ENCODE peak calls at places on chromosomes 11 and 22, in six cellular contexts. J, U, R, I, S and B are unnamed samples.

GRCh38 chr22:44145544-44145943 is 35.2 kb upstream of the PARVG start:
- DNase-seq in J (no peak), U (no peak), R (no peak), I (no peak), S (no peak), B (no peak)

GRCh38 chr11:20363149-20363499 is 390 bp upstream of the HTATIP2 start:
- DNase-seq in J (no peak), U (no peak), R (no peak), I (no peak), S (no peak), B (no peak)

GRCh38 chr22:26474687-26475086 is 8.9 kb downstream of the HPS4 start:
- DNase-seq in J (no peak), U (no peak), R (no peak), I (peak; percentile 8), S (no peak), B (no peak)

GRCh38 chr11:36026315-36026968 is 82.6 kb downstream of the LDLRAD3 start:
- DNase-seq in J (no peak), U (no peak), R (no peak), I (no peak), S (no peak), B (no peak)

GRCh38 chr11:65639623-65640482 is 2.0 kb downstream of the SIPA1 start:
- DNase-seq in J (no peak), U (no peak), R (no peak), I (peak; percentile 17), S (no peak), B (no peak)

GRCh38 chr22:23530106-23530505 is 50.0 kb downstream of the IGLL1 start:
- DNase-seq in J (no peak), U (no peak), R (no peak), I (no peak), S (no peak), B (no peak)

GRCh38 chr22:25054943-25055511 is 102.5 kb downstream of the KIAA1671 start:
- DNase-seq in J (no peak), U (no peak), R (no peak), I (peak; percentile 22), S (no peak), B (no peak)

GRCh38 chr11:8917157-8917820 is 6.3 kb downstream of the AKIP1 start:
- DNase-seq in J (peak; percentile 62), U (no peak), R (no peak), I (peak; percentile 58), S (no peak), B (peak; percentile 31)

GRCh38 chr22:49198705-49199084 is 629.0 kb downstream of the BRD1 start:
- DNase-seq in J (no peak), U (no peak), R (no peak), I (no peak), S (no peak), B (no peak)

GRCh38 chr22:40215266-40215665 is 37.5 kb downstream of the TNRC6B start:
- DNase-seq in J (no peak), U (no peak), R (no peak), I (peak; percentile 76), S (no peak), B (no peak)

GRCh38 chr11:76653674-76654309 is 16.8 kb downstream of the LRRC32 start:
- DNase-seq in J (no peak), U (no peak), R (no peak), I (no peak), S (no peak), B (peak; percentile 4)
- TF ChIP-seq MAX in J (no peak), U (no peak), R (no peak), I (no peak), S (no peak), B (no peak)

DNA sequence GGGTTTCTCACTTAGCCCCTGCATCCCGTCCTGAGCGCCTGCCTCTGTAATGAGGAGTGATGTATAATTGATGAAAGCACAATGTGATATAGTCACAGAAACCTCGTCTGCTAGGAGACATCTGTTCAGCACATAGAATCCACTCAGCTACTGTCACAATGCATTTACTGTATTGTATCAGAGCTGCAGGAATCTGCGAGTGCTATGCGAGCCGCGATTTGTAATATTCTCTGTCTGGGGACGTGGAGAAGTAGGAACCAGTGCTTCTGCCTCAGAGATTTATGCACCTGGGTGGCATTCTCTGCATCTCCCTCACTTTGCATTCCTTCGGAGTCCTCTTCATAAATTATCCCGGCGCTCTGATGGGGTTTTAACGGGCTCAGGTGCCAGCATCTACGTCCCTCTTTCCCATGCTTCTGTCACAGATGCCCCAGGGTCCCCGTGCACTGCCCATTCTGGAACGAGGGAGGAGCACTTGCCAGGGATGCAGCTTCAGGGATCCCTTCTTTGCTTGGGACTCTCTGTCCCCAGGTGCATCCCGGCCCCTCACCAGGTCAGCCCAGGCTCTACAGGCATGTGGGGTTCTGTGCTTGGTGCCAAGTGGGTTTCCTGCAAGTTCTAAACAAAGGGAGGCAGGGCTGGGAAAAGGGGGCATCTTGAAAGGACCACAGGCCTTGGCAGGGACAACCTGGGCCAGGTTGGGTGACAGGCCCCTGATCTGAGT is 205.5 kb downstream of the DSCAML1 start:
- DNase-seq in J (no peak), U (no peak), R (no peak), I (no peak), S (no peak), B (no peak)
- TF ChIP-seq JUN in J (no peak), U (no peak), R (no peak), I (no peak), S (no peak), B (no peak)

DNA sequence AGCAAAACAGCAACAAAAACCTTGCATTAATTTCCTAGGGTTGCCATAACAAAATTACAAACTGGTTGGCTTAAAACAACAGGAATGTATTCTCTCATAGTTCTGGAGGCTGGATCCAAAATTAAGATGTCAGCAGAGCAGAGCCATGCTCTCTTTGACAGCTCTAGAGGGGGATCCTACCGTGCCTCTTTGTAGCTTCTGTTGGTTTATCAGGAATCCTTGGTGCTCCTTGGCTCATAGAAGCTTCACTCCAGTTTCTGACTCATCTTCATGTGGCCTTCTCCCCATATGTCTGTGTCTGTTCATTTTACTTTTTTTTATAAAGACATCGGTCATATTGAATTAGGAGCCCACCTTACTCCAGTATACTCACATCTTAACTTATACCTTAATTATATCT is 90.5 kb upstream of the POU2AF2 start:
- DNase-seq in J (no peak), U (no peak), R (no peak), I (no peak), S (no peak), B (no peak)
- TF ChIP-seq MAX in J (no peak), U (no peak), R (no peak), I (no peak), S (no peak), B (no peak)

GRCh38 chr22:32793604-32794003 is 7.9 kb upstream of the TIMP3 start:
- DNase-seq in J (no peak), U (no peak), R (no peak), I (no peak), S (no peak), B (no peak)
- TF ChIP-seq JUN in J (no peak), U (no peak), R (no peak), I (no peak), S (no peak), B (no peak)

GRCh38 chr11:2883717-2884423 is 1.7 kb downstream of the CDKN1C start:
- DNase-seq in J (no peak), U (no peak), R (no peak), I (peak; percentile 21), S (peak; percentile 68), B (no peak)
- TF ChIP-seq MAX in J (no peak), U (no peak), R (no peak), I (no peak), S (no peak), B (no peak)

GRCh38 chr11:46920709-46921108 is 2.4 kb upstream of the LRP4 start:
- DNase-seq in J (peak; percentile 29), U (peak; percentile 63), R (no peak), I (peak; percentile 66), S (no peak), B (no peak)
- TF ChIP-seq JUN in J (no peak), U (no peak), R (no peak), I (no peak), S (no peak), B (no peak)

DNA sequence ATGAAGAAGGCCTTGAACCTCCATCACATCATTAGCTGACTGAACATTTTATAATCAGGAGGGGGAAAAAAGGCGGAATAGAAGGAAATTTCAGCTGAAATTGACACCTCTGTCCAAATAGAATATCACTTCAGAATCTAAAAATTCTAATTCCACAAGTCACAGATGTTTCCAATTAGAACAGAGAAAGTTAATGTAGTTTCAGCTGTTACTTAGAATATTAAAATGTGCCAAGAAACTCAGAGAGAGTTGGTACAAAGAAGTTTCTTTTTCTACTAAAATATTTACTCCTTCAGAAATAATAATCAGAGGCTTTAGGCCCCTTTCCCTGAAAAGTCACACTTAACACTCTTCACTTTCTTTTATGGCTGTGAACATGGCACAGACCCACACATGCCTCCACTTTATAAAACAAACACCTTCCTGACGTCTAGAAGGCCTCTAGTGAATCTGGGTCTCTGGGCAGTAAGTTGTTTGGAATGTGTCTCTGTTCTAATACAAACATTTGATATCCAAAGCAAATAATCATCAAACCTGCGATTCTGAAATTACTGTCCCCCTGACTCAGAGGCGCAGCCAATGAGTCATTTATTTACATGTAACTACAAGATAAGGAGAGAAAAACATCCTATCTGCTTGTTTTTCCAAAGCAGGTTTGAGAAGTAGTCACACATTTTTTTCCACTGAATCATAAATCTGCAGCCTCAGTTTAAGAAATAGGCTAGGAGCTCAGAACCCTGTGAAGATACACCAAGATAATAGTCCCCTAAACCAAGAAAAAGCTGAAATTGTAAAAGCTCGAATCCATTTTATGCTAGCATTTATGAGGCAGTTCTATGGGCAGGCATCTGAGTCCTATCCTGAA is 148.4 kb downstream of the ME3 start:
- DNase-seq in J (peak; percentile 93), U (peak; percentile 97), R (no peak), I (peak; percentile 99), S (peak; percentile 67), B (no peak)
- TF ChIP-seq MAX in J (no peak), U (peak; percentile 93), R (no peak), I (no peak), S (no peak), B (no peak)

GRCh38 chr22:46056169-46057041 is 79.4 kb upstream of the WNT7B start:
- DNase-seq in J (no peak), U (no peak), R (no peak), I (no peak), S (no peak), B (peak; percentile 10)
- TF ChIP-seq JUN in J (no peak), U (no peak), R (no peak), I (no peak), S (no peak), B (no peak)

GRCh38 chr11:61709572-61709971 is 29.4 kb downstream of the DAGLA start:
- DNase-seq in J (no peak), U (no peak), R (no peak), I (no peak), S (no peak), B (no peak)

GRCh38 chr11:61707574-61707973 is 27.4 kb downstream of the DAGLA start:
- DNase-seq in J (no peak), U (no peak), R (no peak), I (no peak), S (no peak), B (no peak)

GRCh38 chr11:61704838-61705237 is 24.6 kb downstream of the DAGLA start:
- DNase-seq in J (no peak), U (no peak), R (no peak), I (no peak), S (peak; percentile 53), B (no peak)

GRCh38 chr11:61709110-61709509 is 28.9 kb downstream of the DAGLA start:
- DNase-seq in J (no peak), U (no peak), R (no peak), I (no peak), S (no peak), B (no peak)

GRCh38 chr11:61706452-61707400 is 26.5 kb downstream of the DAGLA start:
- DNase-seq in J (no peak), U (no peak), R (no peak), I (no peak), S (peak; percentile 33), B (no peak)
- TF ChIP-seq MAX in J (no peak), U (no peak), R (no peak), I (no peak), S (no peak), B (no peak)